ENCODE peak calls at places on chromosomes 4 and X, in six cellular contexts. R is HCT116, X is GM23248, F is kidney, W is PC-3, C is fibroblast of lung. E is an unnamed sample.

GRCh38 chr4:7985891-7986441 is 46.3 kb upstream of the AFAP1 start:
- DNase-seq in R (no peak), X (no peak), F (no peak), W (no peak), C (no peak), E (no peak)

GRCh38 chr4:174156239-174156826 is 127.1 kb downstream of the FBXO8 start:
- DNase-seq in R (peak), X (peak), F (no peak), W (peak), C (peak), E (peak)

GRCh38 chrX:41875142-41875541 is 48.2 kb downstream of the CASK start:
- DNase-seq in R (no peak), X (peak), F (no peak), W (no peak), C (peak), E (no peak)

GRCh38 chr4:76611611-76612010 is 176.6 kb downstream of the SHROOM3 start:
- DNase-seq in R (no peak), X (peak), F (peak), W (peak), C (peak), E (no peak)

GRCh38 chr4:174284181-174284886 is 623 bp downstream of the CEP44 start:
- DNase-seq in R (peak), X (peak), F (no peak), W (peak), C (peak), E (peak)

GRCh38 chr4:121379276-121379675 is 1.5 kb downstream of the QRFPR start:
- DNase-seq in R (no peak), X (no peak), F (no peak), W (no peak), C (no peak), E (no peak)

GRCh38 chr4:113293043-113293560 is 243.6 kb downstream of the ANK2 start:
- DNase-seq in R (no peak), X (peak), F (no peak), W (no peak), C (peak), E (no peak)

GRCh38 chrX:33339219-33339618 is 127.9 kb upstream of the DMD start:
- DNase-seq in R (no peak), X (no peak), F (no peak), W (peak), C (no peak), E (no peak)

GRCh38 chrX:75648803-75649588 is 126.2 kb upstream of the ZDHHC15 start:
- DNase-seq in R (no peak), X (no peak), F (no peak), W (no peak), C (no peak), E (no peak)

GRCh38 chrX:281166-281999 is at the start of gene PLCXD1:
- DNase-seq in R (no peak), X (peak), F (peak), W (no peak), C (peak), E (peak)

GRCh38 chrX:21255207-21255606 is 119.0 kb upstream of the CNKSR2 start:
- DNase-seq in R (no peak), X (no peak), F (no peak), W (no peak), C (no peak), E (no peak)

GRCh38 chr4:105145059-105145912 is 1.4 kb upstream of the TET2 start:
- DNase-seq in R (no peak), X (peak), F (no peak), W (no peak), C (no peak), E (no peak)

GRCh38 chrX:136577562-136577961 is 45.5 kb downstream of the VGLL1 start:
- DNase-seq in R (peak), X (peak), F (no peak), W (peak), C (peak), E (peak)

GRCh38 chr4:99221980-99222379 is 2.9 kb upstream of the ADH6 start:
- DNase-seq in R (no peak), X (no peak), F (no peak), W (no peak), C (no peak), E (no peak)

GRCh38 chr4:2797545-2798305 is 4.8 kb downstream of the SH3BP2 start:
- DNase-seq in R (no peak), X (no peak), F (peak), W (no peak), C (no peak), E (no peak)

GRCh38 chr4:98663226-98664006 is 5.0 kb upstream of the TSPAN5 start:
- DNase-seq in R (no peak), X (no peak), F (no peak), W (peak), C (no peak), E (no peak)

GRCh38 chr4:155426953-155427352 is 50.2 kb upstream of the MAP9 start:
- DNase-seq in R (no peak), X (no peak), F (no peak), W (no peak), C (no peak), E (no peak)

GRCh38 chr4:182862921-182863320 is 54.3 kb downstream of the DCTD start:
- DNase-seq in R (no peak), X (no peak), F (peak), W (no peak), C (no peak), E (no peak)

GRCh38 chr4:82652062-82652461 is 90.3 kb upstream of the TMEM150C start:
- DNase-seq in R (no peak), X (peak), F (no peak), W (peak), C (peak), E (no peak)

GRCh38 chrX:149570668-149571067 is 16.6 kb downstream of the MAGEA9B start:
- DNase-seq in R (no peak), X (peak), F (no peak), W (peak), C (peak), E (peak)

GRCh38 chrX:39903937-39904336 is 193.8 kb downstream of the BCOR start:
- DNase-seq in R (no peak), X (peak), F (no peak), W (peak), C (peak), E (no peak)

GRCh38 chr4:23875317-23875716 is 14.5 kb downstream of the PPARGC1A start:
- DNase-seq in R (no peak), X (no peak), F (no peak), W (no peak), C (no peak), E (no peak)

GRCh38 chr4:38634047-38634759 is 29.8 kb upstream of the KLF3 start:
- DNase-seq in R (no peak), X (no peak), F (no peak), W (no peak), C (no peak), E (no peak)
- H3K9ac ChIP-seq in R (no peak), X (no peak), F (no peak), W (no peak), C (no peak), E (no peak)

DNA sequence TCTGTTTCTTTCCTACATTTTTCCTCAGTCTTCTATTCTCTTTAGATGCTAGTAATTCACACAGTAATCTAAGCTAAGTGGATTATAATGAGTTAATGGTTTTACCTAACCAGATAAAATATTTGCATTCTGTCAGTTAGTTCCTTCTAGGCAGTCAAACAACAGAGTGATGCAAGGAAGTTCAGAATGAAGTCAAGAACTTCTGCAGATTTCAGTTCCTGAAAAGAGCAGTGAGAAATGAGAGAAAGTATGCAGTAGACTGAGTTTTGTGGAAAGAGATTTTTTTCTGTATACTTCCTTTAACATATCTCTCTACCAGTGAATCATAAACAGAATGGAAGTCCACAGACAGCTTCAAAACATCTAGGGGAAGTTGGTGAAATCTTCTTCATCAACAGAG is 774.0 kb upstream of the POU3F4 start:
- DNase-seq in R (no peak), X (no peak), F (no peak), W (no peak), C (no peak), E (no peak)
- H3K9ac ChIP-seq in R (no peak), X (no peak), F (no peak), W (no peak), C (no peak), E (no peak)

GRCh38 chr4:139027771-139028170 is 12.2 kb downstream of the NOCT start:
- DNase-seq in R (no peak), X (no peak), F (no peak), W (no peak), C (no peak), E (no peak)
- H3K9ac ChIP-seq in R (no peak), X (no peak), F (no peak), W (no peak), C (peak), E (no peak)

GRCh38 chrX:19646298-19646697 is 131.0 kb upstream of the MAP3K15 start:
- DNase-seq in R (no peak), X (no peak), F (no peak), W (no peak), C (no peak), E (no peak)
- H3K9ac ChIP-seq in R (no peak), X (no peak), F (no peak), W (no peak), C (no peak), E (no peak)

DNA sequence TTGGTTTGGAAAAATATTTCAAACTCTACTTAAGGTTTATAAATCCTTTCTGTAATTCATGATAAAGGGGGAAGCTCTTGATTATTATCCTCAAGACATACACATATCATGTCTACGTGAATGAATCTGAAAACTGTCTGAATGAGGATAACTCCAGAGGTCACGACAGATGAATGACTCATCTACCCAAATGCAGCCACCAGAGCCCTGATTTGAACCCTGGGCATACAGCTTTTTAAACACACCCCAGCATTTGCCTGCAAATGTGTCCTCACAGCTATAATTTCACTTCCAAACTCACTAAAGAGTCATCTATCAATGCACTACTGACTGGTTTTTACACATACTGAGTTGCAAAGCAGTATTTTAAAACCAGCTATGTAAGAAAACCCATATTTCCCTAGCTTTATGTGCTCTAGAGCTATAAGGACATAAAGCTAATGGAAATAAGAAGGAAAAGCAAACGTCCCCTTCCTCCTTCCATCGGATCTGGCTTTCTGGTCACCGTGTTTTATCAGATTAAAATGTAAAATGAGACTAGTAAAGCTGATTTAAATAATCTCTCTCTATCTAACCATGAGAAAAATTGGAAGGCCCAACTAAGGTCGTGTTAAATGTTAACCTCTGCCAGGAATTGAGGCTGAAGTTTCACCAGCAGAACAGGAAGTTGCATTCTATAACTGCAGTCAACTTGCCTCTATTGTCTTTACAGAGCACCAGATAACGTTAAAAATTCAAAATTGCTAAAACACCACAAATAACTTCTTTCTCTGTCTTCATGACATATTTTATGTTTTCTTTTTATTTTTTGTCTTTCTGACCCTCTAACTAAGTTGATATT is 63.1 kb upstream of the SPP1 start:
- DNase-seq in R (no peak), X (no peak), F (no peak), W (no peak), C (no peak), E (no peak)
- H3K9ac ChIP-seq in R (no peak), X (no peak), F (peak), W (no peak), C (no peak), E (no peak)

DNA sequence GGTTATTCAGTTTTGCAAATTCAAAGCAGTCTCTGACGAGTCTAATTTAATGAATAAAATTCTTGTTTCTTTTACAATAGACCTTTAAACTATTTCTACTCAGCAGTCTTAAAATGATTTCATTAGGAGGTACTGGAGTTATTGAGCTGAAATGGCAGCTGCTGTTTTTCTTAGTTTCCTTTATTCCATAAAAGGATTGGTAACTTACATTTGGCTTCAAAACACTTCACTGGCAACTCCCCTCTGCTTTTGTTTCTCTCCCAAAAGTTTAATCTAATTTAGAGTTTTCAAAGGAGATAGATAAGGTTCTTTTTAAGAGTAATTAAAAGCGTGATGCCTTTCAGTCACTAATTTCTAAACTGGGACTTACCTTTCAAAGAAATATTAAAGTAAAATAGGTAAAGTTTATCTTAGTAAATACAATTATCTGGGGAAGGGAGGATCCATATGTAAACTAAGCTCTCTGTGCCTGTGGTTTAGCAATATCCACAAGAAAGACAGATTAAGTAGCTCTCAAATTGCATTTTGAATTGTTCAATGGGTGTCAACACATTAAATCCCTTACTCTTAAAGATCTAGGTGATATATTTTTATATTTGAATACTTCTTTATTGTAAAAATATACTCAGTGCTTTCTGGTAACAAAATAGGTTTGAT is 17.1 kb upstream of the PCDH10 start:
- DNase-seq in R (no peak), X (no peak), F (no peak), W (no peak), C (peak), E (no peak)
- H3K9ac ChIP-seq in R (no peak), X (no peak), F (no peak), W (no peak), C (no peak), E (no peak)

DNA sequence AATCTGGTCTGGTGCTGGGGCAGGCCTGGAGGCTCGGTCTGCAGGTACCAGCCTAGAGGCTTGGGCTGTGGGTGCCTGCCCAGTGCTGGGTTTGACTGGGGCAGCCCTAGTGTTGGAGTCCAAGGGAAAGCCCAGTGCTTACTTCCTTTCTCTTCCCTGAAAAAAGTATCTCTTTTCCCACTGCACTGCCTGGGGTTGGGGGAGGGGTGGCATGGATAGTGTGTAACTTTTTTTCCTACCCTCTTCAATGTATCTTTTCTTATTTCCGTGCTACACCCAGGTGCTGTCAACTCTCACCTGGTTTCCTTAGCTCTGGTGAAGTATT is 21.6 kb downstream of the KANTR start:
- DNase-seq in R (no peak), X (no peak), F (no peak), W (no peak), C (no peak), E (no peak)
- H3K9ac ChIP-seq in R (no peak), X (no peak), F (no peak), W (no peak), C (no peak), E (no peak)

GRCh38 chr4:184617611-184618196 is 31.5 kb downstream of the CASP3 start:
- DNase-seq in R (no peak), X (no peak), F (no peak), W (no peak), C (no peak), E (no peak)
- H3K9ac ChIP-seq in R (no peak), X (no peak), F (no peak), W (no peak), C (no peak), E (no peak)

GRCh38 chr4:78185117-78185516 is 128.0 kb downstream of the FRAS1 start:
- DNase-seq in R (no peak), X (no peak), F (no peak), W (no peak), C (no peak), E (no peak)
- H3K9ac ChIP-seq in R (no peak), X (no peak), F (no peak), W (no peak), C (no peak), E (no peak)

GRCh38 chrX:100606753-100607152 is 22.0 kb downstream of the TNMD start:
- DNase-seq in R (no peak), X (no peak), F (no peak), W (no peak), C (no peak), E (no peak)
- H3K9ac ChIP-seq in R (no peak), X (no peak), F (no peak), W (no peak), C (no peak), E (no peak)

E was measured in Karpas-422.